ENCODE peak calls at places on chromosomes 3 and 15, in six cellular contexts. One of them, this sample, is unnamed.
A peak's percentile ranks its signal among the peaks of the same experiment; 100 is the strongest.

GRCh38 chr3:1164101-1164500 is 71.3 kb downstream of the CNTN6 start:
- DNase-seq in esophagus squamous epithelium: no peak
- DNase-seq in stomach: no peak
- DNase-seq in PC-9: no peak
- DNase-seq in psoas muscle: no peak
- DNase-seq in uterus: no peak
- DNase-seq in this sample: no peak

GRCh38 chr15:75573001-75573400 is 6.1 kb downstream of the PTPN9 start:
- DNase-seq in PC-9: peak; percentile 56
- DNase-seq in esophagus squamous epithelium: no peak
- DNase-seq in psoas muscle: no peak
- DNase-seq in uterus: no peak
- DNase-seq in stomach: no peak
- DNase-seq in this sample: no peak

GRCh38 chr3:63731866-63732265 is 79.4 kb downstream of the SNTN start:
- DNase-seq in psoas muscle: no peak
- DNase-seq in uterus: no peak
- DNase-seq in PC-9: no peak
- DNase-seq in stomach: no peak
- DNase-seq in esophagus squamous epithelium: no peak
- DNase-seq in this sample: no peak

GRCh38 chr15:48565560-48566482 is 79.7 kb downstream of the FBN1 start:
- DNase-seq in psoas muscle: no peak
- DNase-seq in PC-9: peak; percentile 67
- DNase-seq in stomach: no peak
- DNase-seq in uterus: no peak
- DNase-seq in esophagus squamous epithelium: no peak
- DNase-seq in this sample: peak; percentile 75

GRCh38 chr3:124752051-124752450 is 21.8 kb downstream of the UMPS start:
- DNase-seq in uterus: no peak
- DNase-seq in PC-9: no peak
- DNase-seq in psoas muscle: no peak
- DNase-seq in stomach: no peak
- DNase-seq in esophagus squamous epithelium: no peak
- DNase-seq in this sample: no peak

GRCh38 chr3:158471639-158472294 is 99.2 kb upstream of the MLF1 start:
- DNase-seq in stomach: no peak
- DNase-seq in PC-9: no peak
- DNase-seq in uterus: no peak
- DNase-seq in esophagus squamous epithelium: no peak
- DNase-seq in psoas muscle: no peak
- DNase-seq in this sample: peak; percentile 60

GRCh38 chr15:63364293-63365003 is 17.2 kb downstream of the CA12 start:
- DNase-seq in esophagus squamous epithelium: no peak
- DNase-seq in uterus: no peak
- DNase-seq in PC-9: no peak
- DNase-seq in psoas muscle: no peak
- DNase-seq in stomach: no peak
- DNase-seq in this sample: no peak

GRCh38 chr3:30167511-30168135 is 438.8 kb upstream of the TGFBR2 start:
- DNase-seq in esophagus squamous epithelium: no peak
- DNase-seq in stomach: no peak
- DNase-seq in psoas muscle: no peak
- DNase-seq in PC-9: no peak
- DNase-seq in uterus: no peak
- DNase-seq in this sample: peak; percentile 19

GRCh38 chr15:68885070-68885469 is 45.3 kb upstream of the SPESP1 start:
- DNase-seq in stomach: no peak
- DNase-seq in uterus: no peak
- DNase-seq in esophagus squamous epithelium: no peak
- DNase-seq in PC-9: peak; percentile 84
- DNase-seq in psoas muscle: no peak
- DNase-seq in this sample: peak; percentile 52

GRCh38 chr3:140081836-140082331 is 146.9 kb downstream of the CLSTN2 start:
- DNase-seq in PC-9: no peak
- DNase-seq in uterus: no peak
- DNase-seq in psoas muscle: no peak
- DNase-seq in esophagus squamous epithelium: no peak
- DNase-seq in stomach: no peak
- DNase-seq in this sample: no peak

GRCh38 chr3:28835249-28835648 is 445.6 kb upstream of the RBMS3 start:
- DNase-seq in psoas muscle: no peak
- DNase-seq in PC-9: no peak
- DNase-seq in esophagus squamous epithelium: no peak
- DNase-seq in uterus: no peak
- DNase-seq in stomach: no peak
- DNase-seq in this sample: no peak

GRCh38 chr15:68797157-68797556 is 23.5 kb downstream of the ANP32A start:
- DNase-seq in uterus: no peak
- DNase-seq in stomach: no peak
- DNase-seq in esophagus squamous epithelium: no peak
- DNase-seq in psoas muscle: no peak
- DNase-seq in PC-9: no peak
- DNase-seq in this sample: no peak

GRCh38 chr15:88932271-88932874 is 19.2 kb upstream of the MFGE8 start:
- DNase-seq in PC-9: no peak
- DNase-seq in psoas muscle: peak; percentile 28
- DNase-seq in esophagus squamous epithelium: no peak
- DNase-seq in uterus: peak; percentile 22
- DNase-seq in stomach: no peak
- DNase-seq in this sample: no peak

GRCh38 chr3:181103605-181104004 is 114.1 kb upstream of the DNAJC19 start:
- DNase-seq in stomach: no peak
- DNase-seq in esophagus squamous epithelium: no peak
- DNase-seq in PC-9: no peak
- DNase-seq in psoas muscle: no peak
- DNase-seq in uterus: no peak
- DNase-seq in this sample: no peak

GRCh38 chr15:68304611-68305337 is 27.2 kb downstream of the FEM1B start:
- DNase-seq in psoas muscle: no peak
- DNase-seq in uterus: peak; percentile 13
- DNase-seq in PC-9: no peak
- DNase-seq in stomach: peak; percentile 18
- DNase-seq in esophagus squamous epithelium: no peak
- DNase-seq in this sample: peak; percentile 94

GRCh38 chr3:194000712-194001111 is 135.2 kb upstream of the HES1 start:
- DNase-seq in uterus: no peak
- DNase-seq in psoas muscle: no peak
- DNase-seq in PC-9: no peak
- DNase-seq in esophagus squamous epithelium: no peak
- DNase-seq in stomach: no peak
- DNase-seq in this sample: no peak
- H3K4me1 ChIP-seq in uterus: peaks cover 8% of the 10 kb centered on the region
- H3K4me1 ChIP-seq in psoas muscle: peaks cover 70% of the 10 kb centered on the region
- H3K4me1 ChIP-seq in PC-9: peaks cover 33% of the 10 kb centered on the region
- H3K4me1 ChIP-seq in esophagus squamous epithelium: peaks cover 56% of the 10 kb centered on the region
- H3K4me1 ChIP-seq in stomach: peaks cover 48% of the 10 kb centered on the region
- H3K4me1 ChIP-seq in this sample: peaks cover 9% of the 10 kb centered on the region

DNA sequence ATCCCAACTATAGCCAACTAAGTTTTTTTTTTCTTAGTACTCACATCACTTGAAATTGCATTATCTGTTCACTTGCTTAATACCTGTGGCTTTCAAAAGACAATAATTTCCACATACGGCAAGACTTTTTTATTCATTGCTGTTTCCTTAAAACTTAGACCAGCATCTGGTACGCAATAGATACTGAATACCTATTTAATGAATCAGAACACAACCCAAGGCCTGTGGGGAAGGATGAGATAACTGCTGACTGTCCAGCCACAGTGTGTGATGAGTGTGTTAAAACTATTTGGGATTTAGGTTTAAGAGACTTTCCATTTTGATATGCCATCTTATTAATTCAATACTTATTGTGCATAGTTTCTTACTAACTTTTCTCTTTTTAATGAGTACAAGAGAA is 988.7 kb downstream of the NTRK3 start:
- DNase-seq in psoas muscle: no peak
- DNase-seq in esophagus squamous epithelium: no peak
- DNase-seq in PC-9: peak; percentile 62
- DNase-seq in stomach: no peak
- DNase-seq in uterus: no peak
- DNase-seq in this sample: peak; percentile 97
- H3K27ac ChIP-seq in psoas muscle: no peak overlapping the region
- H3K27ac ChIP-seq in esophagus squamous epithelium: no peak overlapping the region
- H3K27ac ChIP-seq in PC-9: no peak overlapping the region
- H3K27ac ChIP-seq in stomach: no peak overlapping the region
- H3K27ac ChIP-seq in uterus: no peak overlapping the region
- H3K27ac ChIP-seq in this sample: peak overlapping the region; percentile 89

GRCh38 chr15:65528461-65529060 is 1.7 kb upstream of the HACD3 start:
- DNase-seq in stomach: no peak
- DNase-seq in uterus: no peak
- DNase-seq in PC-9: no peak
- DNase-seq in esophagus squamous epithelium: no peak
- DNase-seq in psoas muscle: no peak
- DNase-seq in this sample: no peak
- TF ChIP-seq CTCF in stomach: no peak
- TF ChIP-seq CTCF in uterus: no peak
- TF ChIP-seq CTCF in PC-9: no peak
- TF ChIP-seq CTCF in esophagus squamous epithelium: no peak
- TF ChIP-seq CTCF in psoas muscle: no peak
- TF ChIP-seq CTCF in this sample: no peak

GRCh38 chr15:98874773-98875172 is 132.8 kb downstream of the PGPEP1L start:
- DNase-seq in PC-9: no peak
- DNase-seq in stomach: no peak
- DNase-seq in psoas muscle: no peak
- DNase-seq in uterus: no peak
- DNase-seq in esophagus squamous epithelium: no peak
- DNase-seq in this sample: peak; percentile 69
- H3K4me1 ChIP-seq in PC-9: peaks cover 74% of the 10 kb centered on the region
- H3K4me1 ChIP-seq in stomach: peaks cover 55% of the 10 kb centered on the region
- H3K4me1 ChIP-seq in psoas muscle: peaks cover 39% of the 10 kb centered on the region
- H3K4me1 ChIP-seq in uterus: peaks cover 5% of the 10 kb centered on the region
- H3K4me1 ChIP-seq in esophagus squamous epithelium: peaks cover 81% of the 10 kb centered on the region
- H3K4me1 ChIP-seq in this sample: peaks cover 49% of the 10 kb centered on the region

GRCh38 chr15:100669260-100669659 is 66.9 kb downstream of the ASB7 start:
- DNase-seq in PC-9: no peak
- DNase-seq in psoas muscle: no peak
- DNase-seq in esophagus squamous epithelium: no peak
- DNase-seq in uterus: no peak
- DNase-seq in stomach: no peak
- DNase-seq in this sample: no peak

GRCh38 chr15:100668321-100668690 is 65.9 kb downstream of the ASB7 start:
- DNase-seq in uterus: no peak
- DNase-seq in psoas muscle: no peak
- DNase-seq in PC-9: no peak
- DNase-seq in esophagus squamous epithelium: no peak
- DNase-seq in stomach: no peak
- DNase-seq in this sample: no peak

GRCh38 chr15:100665570-100665969 is 63.2 kb downstream of the ASB7 start:
- DNase-seq in uterus: no peak
- DNase-seq in esophagus squamous epithelium: no peak
- DNase-seq in PC-9: no peak
- DNase-seq in stomach: no peak
- DNase-seq in psoas muscle: no peak
- DNase-seq in this sample: no peak

GRCh38 chr15:100670505-100671021 is 68.2 kb downstream of the ASB7 start:
- DNase-seq in uterus: no peak
- DNase-seq in esophagus squamous epithelium: no peak
- DNase-seq in stomach: no peak
- DNase-seq in psoas muscle: no peak
- DNase-seq in PC-9: no peak
- DNase-seq in this sample: no peak

GRCh38 chr15:100667405-100668320 is 65.3 kb downstream of the ASB7 start:
- DNase-seq in PC-9: no peak
- DNase-seq in psoas muscle: no peak
- DNase-seq in uterus: peak; percentile 58
- DNase-seq in stomach: no peak
- DNase-seq in esophagus squamous epithelium: no peak
- DNase-seq in this sample: no peak
- H3K27ac ChIP-seq in PC-9: no peak overlapping the region
- H3K27ac ChIP-seq in psoas muscle: peak overlapping the region; percentile 21
- H3K27ac ChIP-seq in uterus: peak overlapping the region; percentile 80
- H3K27ac ChIP-seq in stomach: no peak overlapping the region
- H3K27ac ChIP-seq in esophagus squamous epithelium: no peak overlapping the region
- H3K27ac ChIP-seq in this sample: peak overlapping the region; percentile 15